ENCODE peak calls at places on chromosome 1, in eight cellular contexts. One of them, this sample, is unnamed.

GRCh38 chr1:183417691-183418491 is at the start of gene NMNAT2:
- DNase-seq in breast epithelium: no peak
- DNase-seq in A549: peak
- DNase-seq in right atrium auricular region: no peak
- DNase-seq in GM12864: no peak
- DNase-seq in sigmoid colon: peak
- DNase-seq in neural progenitor cell: peak
- DNase-seq in HCT116: no peak
- DNase-seq in this sample: no peak

GRCh38 chr1:229579101-229579651 is 20.7 kb upstream of the ABCB10 start:
- DNase-seq in A549: no peak
- DNase-seq in GM12864: peak
- DNase-seq in neural progenitor cell: peak
- DNase-seq in breast epithelium: no peak
- DNase-seq in sigmoid colon: peak
- DNase-seq in HCT116: no peak
- DNase-seq in right atrium auricular region: no peak
- DNase-seq in this sample: no peak

GRCh38 chr1:201259476-201260235 is 23.6 kb upstream of the PKP1 start:
- DNase-seq in A549: no peak
- DNase-seq in neural progenitor cell: peak
- DNase-seq in GM12864: no peak
- DNase-seq in HCT116: no peak
- DNase-seq in sigmoid colon: no peak
- DNase-seq in right atrium auricular region: no peak
- DNase-seq in breast epithelium: no peak
- DNase-seq in this sample: no peak

GRCh38 chr1:59866459-59866858 is 51.7 kb downstream of the HOOK1 start:
- DNase-seq in A549: no peak
- DNase-seq in HCT116: no peak
- DNase-seq in GM12864: no peak
- DNase-seq in breast epithelium: no peak
- DNase-seq in right atrium auricular region: no peak
- DNase-seq in sigmoid colon: no peak
- DNase-seq in neural progenitor cell: no peak
- DNase-seq in this sample: no peak

GRCh38 chr1:191498318-191498717 is 659.9 kb upstream of the RGS18 start:
- DNase-seq in neural progenitor cell: no peak
- DNase-seq in sigmoid colon: no peak
- DNase-seq in breast epithelium: no peak
- DNase-seq in HCT116: no peak
- DNase-seq in A549: no peak
- DNase-seq in right atrium auricular region: no peak
- DNase-seq in GM12864: no peak
- DNase-seq in this sample: no peak

GRCh38 chr1:226525750-226526149 is 22.8 kb upstream of the STUM start:
- DNase-seq in neural progenitor cell: no peak
- DNase-seq in GM12864: no peak
- DNase-seq in HCT116: no peak
- DNase-seq in breast epithelium: no peak
- DNase-seq in sigmoid colon: no peak
- DNase-seq in A549: no peak
- DNase-seq in right atrium auricular region: no peak
- DNase-seq in this sample: no peak

GRCh38 chr1:18668051-18668450 is 37.4 kb downstream of the PAX7 start:
- DNase-seq in right atrium auricular region: no peak
- DNase-seq in HCT116: no peak
- DNase-seq in neural progenitor cell: no peak
- DNase-seq in A549: peak
- DNase-seq in sigmoid colon: no peak
- DNase-seq in breast epithelium: no peak
- DNase-seq in GM12864: no peak
- DNase-seq in this sample: no peak

GRCh38 chr1:221747840-221748239 is 6.0 kb upstream of the DUSP10 start:
- DNase-seq in HCT116: no peak
- DNase-seq in right atrium auricular region: no peak
- DNase-seq in neural progenitor cell: no peak
- DNase-seq in GM12864: no peak
- DNase-seq in A549: no peak
- DNase-seq in sigmoid colon: no peak
- DNase-seq in breast epithelium: no peak
- DNase-seq in this sample: no peak

GRCh38 chr1:241411056-241411775 is 54.2 kb upstream of the RGS7 start:
- DNase-seq in A549: no peak
- DNase-seq in sigmoid colon: no peak
- DNase-seq in breast epithelium: no peak
- DNase-seq in HCT116: no peak
- DNase-seq in right atrium auricular region: no peak
- DNase-seq in neural progenitor cell: no peak
- DNase-seq in GM12864: no peak
- DNase-seq in this sample: no peak

GRCh38 chr1:99264201-99265021 is at the start of gene PLPPR4:
- DNase-seq in sigmoid colon: peak
- DNase-seq in GM12864: no peak
- DNase-seq in right atrium auricular region: peak
- DNase-seq in neural progenitor cell: peak
- DNase-seq in A549: peak
- DNase-seq in breast epithelium: peak
- DNase-seq in HCT116: peak
- DNase-seq in this sample: no peak

GRCh38 chr1:51576085-51576444 is 40.8 kb upstream of the OSBPL9 start:
- DNase-seq in sigmoid colon: no peak
- DNase-seq in neural progenitor cell: no peak
- DNase-seq in HCT116: no peak
- DNase-seq in right atrium auricular region: no peak
- DNase-seq in breast epithelium: no peak
- DNase-seq in A549: no peak
- DNase-seq in GM12864: peak
- DNase-seq in this sample: no peak

GRCh38 chr1:231684333-231685244 is 58.0 kb downstream of the DISC1 start:
- DNase-seq in right atrium auricular region: no peak
- DNase-seq in breast epithelium: peak
- DNase-seq in GM12864: no peak
- DNase-seq in sigmoid colon: no peak
- DNase-seq in A549: no peak
- DNase-seq in neural progenitor cell: no peak
- DNase-seq in HCT116: no peak
- DNase-seq in this sample: no peak

GRCh38 chr1:64046871-64047270 is 156.6 kb upstream of the UBE2U start:
- DNase-seq in right atrium auricular region: no peak
- DNase-seq in breast epithelium: no peak
- DNase-seq in HCT116: no peak
- DNase-seq in GM12864: no peak
- DNase-seq in A549: no peak
- DNase-seq in neural progenitor cell: no peak
- DNase-seq in sigmoid colon: no peak
- DNase-seq in this sample: no peak

GRCh38 chr1:159598196-159598595 is 10.6 kb downstream of the APCS start:
- DNase-seq in HCT116: no peak
- DNase-seq in GM12864: no peak
- DNase-seq in A549: peak
- DNase-seq in sigmoid colon: no peak
- DNase-seq in breast epithelium: no peak
- DNase-seq in right atrium auricular region: no peak
- DNase-seq in neural progenitor cell: no peak
- DNase-seq in this sample: peak

GRCh38 chr1:209580577-209580976 is 2.9 kb upstream of the CAMK1G start:
- DNase-seq in GM12864: no peak
- DNase-seq in breast epithelium: no peak
- DNase-seq in neural progenitor cell: no peak
- DNase-seq in sigmoid colon: no peak
- DNase-seq in right atrium auricular region: no peak
- DNase-seq in HCT116: no peak
- DNase-seq in A549: no peak
- DNase-seq in this sample: no peak

GRCh38 chr1:209576392-209576791 is 7.1 kb upstream of the CAMK1G start:
- DNase-seq in HCT116: no peak
- DNase-seq in GM12864: no peak
- DNase-seq in breast epithelium: no peak
- DNase-seq in sigmoid colon: no peak
- DNase-seq in A549: no peak
- DNase-seq in right atrium auricular region: no peak
- DNase-seq in neural progenitor cell: peak
- DNase-seq in this sample: no peak

GRCh38 chr1:209576798-209577197 is 6.7 kb upstream of the CAMK1G start:
- DNase-seq in HCT116: peak
- DNase-seq in breast epithelium: peak
- DNase-seq in neural progenitor cell: peak
- DNase-seq in sigmoid colon: peak
- DNase-seq in right atrium auricular region: peak
- DNase-seq in A549: peak
- DNase-seq in GM12864: no peak
- DNase-seq in this sample: peak

DNA sequence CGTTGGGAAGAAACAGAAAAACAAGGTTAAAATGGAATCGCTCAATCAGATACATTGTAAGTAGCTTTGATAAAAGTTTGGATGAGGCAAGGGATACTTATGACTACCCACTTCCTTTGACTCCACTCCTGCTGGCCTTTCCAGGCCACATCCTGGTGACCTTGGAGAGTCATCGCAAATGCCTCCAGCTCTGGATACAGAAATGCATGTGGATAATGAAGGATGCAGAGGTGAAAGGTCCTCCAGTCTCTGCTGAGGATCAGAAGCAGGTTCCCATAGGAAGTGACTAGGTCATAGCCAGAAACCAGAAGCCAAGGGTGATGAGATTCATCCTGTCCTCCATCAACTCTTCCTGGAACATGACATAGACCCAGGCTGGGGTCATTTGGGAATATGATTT is 6.2 kb upstream of the CAMK1G start:
- DNase-seq in HCT116: no peak
- DNase-seq in A549: no peak
- DNase-seq in right atrium auricular region: no peak
- DNase-seq in GM12864: no peak
- DNase-seq in sigmoid colon: no peak
- DNase-seq in neural progenitor cell: no peak
- DNase-seq in breast epithelium: no peak
- DNase-seq in this sample: no peak
- H3K4me3 ChIP-seq in HCT116: no peak
- H3K4me3 ChIP-seq in A549: no peak
- H3K4me3 ChIP-seq in right atrium auricular region: no peak
- H3K4me3 ChIP-seq in GM12864: no peak
- H3K4me3 ChIP-seq in sigmoid colon: no peak
- H3K4me3 ChIP-seq in neural progenitor cell: no peak
- H3K4me3 ChIP-seq in breast epithelium: no peak
- H3K4me3 ChIP-seq in this sample: no peak

GRCh38 chr1:178738780-178739179 is 13.7 kb downstream of the RALGPS2 start:
- DNase-seq in sigmoid colon: no peak
- DNase-seq in A549: no peak
- DNase-seq in right atrium auricular region: no peak
- DNase-seq in breast epithelium: no peak
- DNase-seq in GM12864: no peak
- DNase-seq in neural progenitor cell: no peak
- DNase-seq in HCT116: no peak
- DNase-seq in this sample: no peak

GRCh38 chr1:178739285-178740045 is 14.4 kb downstream of the RALGPS2 start:
- DNase-seq in GM12864: no peak
- DNase-seq in neural progenitor cell: no peak
- DNase-seq in sigmoid colon: no peak
- DNase-seq in right atrium auricular region: no peak
- DNase-seq in A549: no peak
- DNase-seq in HCT116: no peak
- DNase-seq in breast epithelium: no peak
- DNase-seq in this sample: peak

GRCh38 chr1:178733972-178734371 is 8.9 kb downstream of the RALGPS2 start:
- DNase-seq in HCT116: no peak
- DNase-seq in neural progenitor cell: no peak
- DNase-seq in GM12864: no peak
- DNase-seq in right atrium auricular region: no peak
- DNase-seq in A549: no peak
- DNase-seq in sigmoid colon: no peak
- DNase-seq in breast epithelium: no peak
- DNase-seq in this sample: no peak
- TF ChIP-seq CTCF in HCT116: peak
- TF ChIP-seq CTCF in neural progenitor cell: peak
- TF ChIP-seq CTCF in GM12864: no peak
- TF ChIP-seq CTCF in right atrium auricular region: no peak
- TF ChIP-seq CTCF in A549: no peak
- TF ChIP-seq CTCF in sigmoid colon: no peak
- TF ChIP-seq CTCF in breast epithelium: no peak
- TF ChIP-seq CTCF in this sample: peak

GRCh38 chr1:47438321-47439150 is 692 bp downstream of the FOXD2 start:
- DNase-seq in HCT116: no peak
- DNase-seq in GM12864: no peak
- DNase-seq in right atrium auricular region: no peak
- DNase-seq in A549: no peak
- DNase-seq in breast epithelium: no peak
- DNase-seq in sigmoid colon: no peak
- DNase-seq in neural progenitor cell: peak
- DNase-seq in this sample: no peak
- H3K4me3 ChIP-seq in HCT116: peak
- H3K4me3 ChIP-seq in GM12864: peak
- H3K4me3 ChIP-seq in right atrium auricular region: peak
- H3K4me3 ChIP-seq in A549: peak
- H3K4me3 ChIP-seq in breast epithelium: peak
- H3K4me3 ChIP-seq in sigmoid colon: peak
- H3K4me3 ChIP-seq in neural progenitor cell: peak
- H3K4me3 ChIP-seq in this sample: peak

GRCh38 chr1:238384381-238384780 is 493.7 kb upstream of the ZP4 start:
- DNase-seq in HCT116: no peak
- DNase-seq in sigmoid colon: no peak
- DNase-seq in A549: no peak
- DNase-seq in neural progenitor cell: no peak
- DNase-seq in breast epithelium: no peak
- DNase-seq in GM12864: no peak
- DNase-seq in right atrium auricular region: no peak
- DNase-seq in this sample: no peak
- TF ChIP-seq CTCF in HCT116: no peak
- TF ChIP-seq CTCF in sigmoid colon: no peak
- TF ChIP-seq CTCF in A549: no peak
- TF ChIP-seq CTCF in neural progenitor cell: no peak
- TF ChIP-seq CTCF in breast epithelium: no peak
- TF ChIP-seq CTCF in GM12864: no peak
- TF ChIP-seq CTCF in right atrium auricular region: no peak
- TF ChIP-seq CTCF in this sample: no peak